ENCODE peak calls at places on chromosomes 3 and 15, in nine cellular contexts. C is AG09319, V is Calu3, A is AG09309, W is A549, K is tibial nerve, Q is Peyer's patch, Z is coronary artery, M is progenitor cell of endocrine pancreas. Y is an unnamed sample.

GRCh38 chr15:58444658-58445332 is 13.0 kb downstream of the LIPC start:
- DNase-seq in K (no peak), C (no peak), M (no peak), V (no peak), Q (no peak), A (no peak), Z (no peak), W (no peak), Y (no peak)

GRCh38 chr3:165343185-165343584 is 147.0 kb upstream of the SLITRK3 start:
- DNase-seq in Q (no peak), A (no peak), W (no peak), M (no peak), C (no peak), V (no peak), Z (no peak), K (no peak), Y (no peak)

GRCh38 chr3:184236033-184236410 is 6.6 kb downstream of the VWA5B2 start:
- DNase-seq in M (no peak), Q (no peak), W (no peak), A (no peak), V (no peak), K (no peak), Z (no peak), C (no peak), Y (no peak)

GRCh38 chr3:119538772-119539171 is 20.6 kb downstream of the CD80 start:
- DNase-seq in K (no peak), Q (no peak), A (no peak), Z (no peak), M (no peak), C (no peak), W (no peak), V (no peak), Y (no peak)

GRCh38 chr3:185778821-185779220 is 46.0 kb downstream of the IGF2BP2 start:
- DNase-seq in A (no peak), V (no peak), C (no peak), Q (no peak), K (no peak), M (no peak), W (no peak), Z (no peak), Y (no peak)

GRCh38 chr3:187889601-187890404 is 144.5 kb upstream of the BCL6 start:
- DNase-seq in C (no peak), V (no peak), W (no peak), A (no peak), Q (peak; percentile 47), K (peak; percentile 19), Z (no peak), M (no peak), Y (no peak)

GRCh38 chr3:130470132-130470531 is 46.8 kb upstream of the COL6A6 start:
- DNase-seq in C (no peak), Z (no peak), A (no peak), M (no peak), Q (no peak), K (no peak), V (no peak), W (no peak), Y (no peak)

GRCh38 chr3:167913218-167913902 is 177.8 kb downstream of the SERPINI1 start:
- DNase-seq in Q (no peak), V (no peak), W (peak; percentile 5), C (no peak), K (no peak), A (peak; percentile 13), Z (no peak), M (no peak), Y (no peak)

GRCh38 chr3:48685603-48686511 is at the start of gene NCKIPSD:
- DNase-seq in V (peak; percentile 89), Z (peak; percentile 86), A (no peak), K (peak; percentile 86), M (peak; percentile 84), Q (peak; percentile 96), W (peak; percentile 82), C (peak; percentile 35), Y (peak; percentile 96)

GRCh38 chr3:158713094-158713499 is 19.2 kb downstream of the RARRES1 start:
- DNase-seq in Z (no peak), W (no peak), K (no peak), A (no peak), V (no peak), Q (no peak), C (no peak), M (no peak), Y (no peak)

GRCh38 chr3:125367403-125368230 is 7.5 kb downstream of the ZNF148 start:
- DNase-seq in Z (no peak), W (no peak), K (no peak), M (no peak), C (no peak), A (no peak), Q (no peak), V (no peak), Y (no peak)

GRCh38 chr3:154398084-154398967 is 31.7 kb downstream of the GPR149 start:
- DNase-seq in M (no peak), C (no peak), K (no peak), A (no peak), Q (no peak), Z (no peak), V (no peak), W (no peak), Y (no peak)

GRCh38 chr3:39724233-39724846 is 85.1 kb upstream of the MYRIP start:
- DNase-seq in A (no peak), V (peak; percentile 29), K (no peak), C (no peak), M (no peak), W (no peak), Z (no peak), Q (no peak), Y (no peak)

GRCh38 chr3:164406281-164406680 is 672.0 kb downstream of the SI start:
- DNase-seq in Z (no peak), W (no peak), C (no peak), A (no peak), M (no peak), Q (no peak), K (no peak), V (no peak), Y (no peak)

GRCh38 chr3:13580256-13581023 is 31.5 kb downstream of the FBLN2 start:
- DNase-seq in C (no peak), W (no peak), Z (no peak), M (no peak), Q (no peak), V (peak; percentile 41), K (no peak), A (no peak), Y (no peak)

GRCh38 chr3:86388848-86389247 is 602.1 kb downstream of the VGLL3 start:
- DNase-seq in C (no peak), W (peak; percentile 2), A (no peak), Q (no peak), Z (no peak), M (no peak), K (no peak), V (peak; percentile 34), Y (no peak)
- TF ChIP-seq CTCF in C (no peak), W (no peak), A (no peak), Q (no peak), Z (no peak), M (peak; percentile 27), K (no peak), V (peak; percentile 30), Y (no peak)

GRCh38 chr15:49521802-49522201 is 98.8 kb downstream of the FGF7 start:
- DNase-seq in W (peak; percentile 5), Z (no peak), A (no peak), V (no peak), C (no peak), K (no peak), Q (no peak), M (no peak), Y (no peak)
- TF ChIP-seq CTCF in W (no peak), Z (no peak), A (peak; percentile 36), V (no peak), C (no peak), K (no peak), Q (no peak), M (peak; percentile 10), Y (no peak)

GRCh38 chr3:83971693-83972092 is 987.1 kb upstream of the CADM2 start:
- DNase-seq in C (no peak), K (no peak), W (no peak), A (no peak), Z (no peak), Q (no peak), M (no peak), V (no peak), Y (no peak)

DNA sequence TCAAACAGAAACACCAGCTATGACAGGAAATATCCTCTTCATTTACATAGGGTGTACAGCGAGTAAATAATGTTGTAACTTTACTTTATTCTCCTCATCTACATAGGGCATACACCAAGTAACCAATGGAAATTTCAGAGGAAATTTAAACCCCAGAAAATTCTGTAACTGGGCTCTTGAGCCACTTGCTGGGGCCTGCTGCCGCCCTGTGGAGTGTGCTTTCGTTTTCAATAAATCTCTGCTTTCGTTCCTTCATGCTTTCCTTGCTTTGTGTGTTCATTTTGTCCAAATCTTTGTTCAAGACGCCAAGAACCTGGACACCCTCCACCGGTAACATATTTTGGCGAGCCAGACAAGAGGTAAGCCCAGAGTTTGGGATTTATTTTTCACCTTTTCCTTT is 990.4 kb upstream of the CADM2 start:
- DNase-seq in K (no peak), A (no peak), M (no peak), W (peak; percentile 23), V (peak; percentile 17), C (no peak), Z (no peak), Q (no peak), Y (no peak)
- TF ChIP-seq CTCF in K (no peak), A (no peak), M (no peak), W (peak; percentile 26), V (no peak), C (no peak), Z (no peak), Q (no peak), Y (peak; percentile 19)

GRCh38 chr15:33226559-33227181 is 32.2 kb upstream of the FMN1 start:
- DNase-seq in A (no peak), Q (peak; percentile 56), M (no peak), V (peak; percentile 3), Z (no peak), C (no peak), K (no peak), W (peak; percentile 85), Y (no peak)
- TF ChIP-seq CTCF in A (peak; percentile 38), Q (no peak), M (peak; percentile 39), V (peak; percentile 22), Z (no peak), C (no peak), K (peak; percentile 24), W (peak; percentile 57), Y (peak; percentile 37)

DNA sequence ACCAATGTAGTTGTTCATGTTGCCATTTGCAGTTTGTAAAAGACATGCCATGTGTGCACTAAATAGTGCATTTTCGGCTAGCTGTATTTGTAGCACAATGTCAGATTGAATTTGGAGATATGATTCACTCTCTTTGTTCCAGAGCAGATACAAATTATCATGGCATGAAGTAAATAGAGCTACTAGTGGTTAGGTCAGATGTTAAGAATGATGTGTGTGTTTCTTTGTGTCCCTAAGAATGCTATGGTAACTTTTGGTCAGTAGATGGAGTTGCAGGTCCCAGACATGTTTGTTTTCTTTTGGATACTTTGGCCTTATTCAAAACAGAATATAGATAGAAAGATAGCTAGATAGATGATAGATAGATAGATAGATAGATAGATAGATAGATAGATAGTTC is 595.8 kb downstream of the NLGN1 start:
- DNase-seq in W (peak; percentile 4), M (no peak), C (peak; percentile 48), A (peak; percentile 67), K (no peak), Q (no peak), Z (no peak), V (no peak), Y (no peak)
- TF ChIP-seq CTCF in W (peak; percentile 15), M (peak; percentile 36), C (peak; percentile 55), A (peak; percentile 45), K (no peak), Q (no peak), Z (no peak), V (peak; percentile 61), Y (peak; percentile 62)

Y was measured in osteocyte.